ENCODE peak calls at places on chromosomes 16 and 17, in ten cellular contexts. V is lung microvascular endothelial cell; O is activated T-cell treated with anti-CD3 and anti-CD28 coated beads for 48 hours; G is dorsolateral prefrontal cortex; N is stimulated activated CD8-positive, alpha-beta memory T cell treated with anti-CD3 and anti-CD28 coated beads, Interleukin-2, amount 100 ng/mL, for 1 hour; L is effector memory CD8-positive, alpha-beta T cell; C is hepatic stellate cell; Z is AG04449; S is caudate nucleus; X is natural killer cell treated with Interleukin-12 subunit alpha and Interleukin-12 subunit beta and Interleukin-15 and Interleukin-18, amount 100 ng/mL, for 72 hours. Y is an unnamed sample.

GRCh38 chr17:16437083-16437482 is 21.7 kb downstream of the TRPV2 start:
- DNase-seq in V (no peak), O (no peak), G (no peak), N (no peak), L (no peak), C (no peak), Z (no peak), S (no peak), X (no peak), Y (no peak)

GRCh38 chr16:53281280-53281679 is 153.0 kb upstream of the RBL2 start:
- DNase-seq in V (no peak), O (no peak), G (no peak), N (no peak), L (no peak), C (no peak), Z (no peak), S (no peak), X (no peak), Y (no peak)

GRCh38 chr17:74485012-74485743 is 18.7 kb downstream of the CD300A start:
- DNase-seq in V (no peak), O (no peak), G (no peak), N (no peak), L (no peak), C (no peak), Z (no peak), S (no peak), X (no peak), Y (no peak)

GRCh38 chr17:42016411-42016831 is 818 bp downstream of the DNAJC7 start:
- DNase-seq in V (peak; percentile 33), O (no peak), G (no peak), N (no peak), L (no peak), C (no peak), Z (no peak), S (no peak), X (no peak), Y (no peak)

GRCh38 chr16:68859827-68860226 is 16.5 kb downstream of the TANGO6 start:
- DNase-seq in V (no peak), O (no peak), G (no peak), N (no peak), L (no peak), C (no peak), Z (no peak), S (no peak), X (no peak), Y (no peak)

GRCh38 chr17:45784583-45785372 is 658 bp downstream of the CRHR1 start:
- DNase-seq in V (peak; percentile 3), O (peak; percentile 22), G (peak; percentile 53), N (no peak), L (peak; percentile 24), C (no peak), Z (no peak), S (no peak), X (no peak), Y (no peak)

GRCh38 chr17:42249681-42250446 is 26.3 kb downstream of the STAT5B start:
- DNase-seq in V (no peak), O (no peak), G (no peak), N (no peak), L (peak; percentile 56), C (no peak), Z (no peak), S (no peak), X (peak; percentile 66), Y (no peak)

GRCh38 chr16:87945351-87946042 is 5.7 kb upstream of the BANP start:
- DNase-seq in V (peak; percentile 66), O (no peak), G (peak; percentile 86), N (no peak), L (no peak), C (no peak), Z (no peak), S (peak; percentile 51), X (peak; percentile 45), Y (no peak)

GRCh38 chr16:86061771-86062170 is 162.8 kb downstream of the IRF8 start:
- DNase-seq in V (no peak), O (no peak), G (no peak), N (no peak), L (no peak), C (no peak), Z (no peak), S (no peak), X (peak; percentile 32), Y (no peak)

GRCh38 chr17:6555331-6556120 is 829 bp downstream of the PITPNM3 start:
- DNase-seq in V (peak; percentile 19), O (no peak), G (no peak), N (no peak), L (no peak), C (peak; percentile 42), Z (no peak), S (no peak), X (no peak), Y (no peak)

GRCh38 chr16:49652441-49653175 is 203.3 kb downstream of the ZNF423 start:
- DNase-seq in V (no peak), O (no peak), G (peak; percentile 24), N (no peak), L (no peak), C (no peak), Z (peak; percentile 44), S (no peak), X (no peak), Y (peak; percentile 54)

GRCh38 chr16:57884655-57885133 is 82.4 kb upstream of the KIFC3 start:
- DNase-seq in V (no peak), O (no peak), G (no peak), N (no peak), L (no peak), C (no peak), Z (no peak), S (no peak), X (no peak), Y (no peak)

GRCh38 chr17:41533613-41534012 is 5.5 kb upstream of the KRT19 start:
- DNase-seq in V (no peak), O (no peak), G (no peak), N (no peak), L (no peak), C (no peak), Z (no peak), S (no peak), X (no peak), Y (no peak)

GRCh38 chr16:77531741-77532140 is 96.9 kb upstream of the ADAMTS18 start:
- DNase-seq in V (peak; percentile 67), O (no peak), G (no peak), N (no peak), L (no peak), C (no peak), Z (peak; percentile 1), S (no peak), X (no peak), Y (peak; percentile 48)

GRCh38 chr17:56185905-56186783 is 32.9 kb downstream of the ANKFN1 start:
- DNase-seq in V (peak; percentile 90), O (no peak), G (no peak), N (no peak), L (no peak), C (peak; percentile 53), Z (no peak), S (no peak), X (no peak), Y (peak; percentile 55)

GRCh38 chr16:88654363-88655052 is 3.7 kb upstream of the CYBA start:
- DNase-seq in V (no peak), O (no peak), G (no peak), N (no peak), L (no peak), C (no peak), Z (no peak), S (no peak), X (no peak), Y (no peak)

GRCh38 chr17:32695864-32696263 is 181.1 kb downstream of the MYO1D start:
- DNase-seq in V (no peak), O (no peak), G (no peak), N (no peak), L (no peak), C (no peak), Z (no peak), S (no peak), X (no peak), Y (no peak)

GRCh38 chr17:41171881-41172280 is 3.9 kb upstream of the KRTAP4-3 start:
- DNase-seq in V (no peak), O (no peak), G (no peak), N (no peak), L (no peak), C (no peak), Z (no peak), S (no peak), X (no peak), Y (peak; percentile 67)

GRCh38 chr17:44970136-44970737 is 2.1 kb upstream of the C1QL1 start:
- DNase-seq in V (no peak), O (no peak), G (peak; percentile 49), N (no peak), L (no peak), C (no peak), Z (no peak), S (no peak), X (no peak), Y (no peak)

GRCh38 chr16:29862383-29862883 is 593 bp downstream of the CDIPT start:
- DNase-seq in V (peak; percentile 52), O (no peak), G (no peak), N (no peak), L (no peak), C (peak; percentile 34), Z (no peak), S (no peak), X (no peak), Y (no peak)

GRCh38 chr17:27569257-27569722 is 61.7 kb upstream of the LGALS9 start:
- DNase-seq in V (peak; percentile 28), O (peak; percentile 65), G (no peak), N (peak; percentile 15), L (peak; percentile 77), C (no peak), Z (no peak), S (no peak), X (peak; percentile 90), Y (no peak)

GRCh38 chr17:80795737-80796136 is 195.9 kb upstream of the CHMP6 start:
- DNase-seq in V (peak; percentile 24), O (no peak), G (peak; percentile 81), N (no peak), L (no peak), C (peak; percentile 59), Z (no peak), S (peak; percentile 56), X (no peak), Y (no peak)

GRCh38 chr17:7842950-7843535 is 9.0 kb downstream of the KDM6B start:
- DNase-seq in V (peak; percentile 98), O (peak; percentile 48), G (no peak), N (no peak), L (no peak), C (no peak), Z (no peak), S (no peak), X (peak; percentile 85), Y (no peak)

GRCh38 chr16:56866955-56867830 is 2.2 kb downstream of the SLC12A3 start:
- DNase-seq in V (peak; percentile 67), O (peak; percentile 12), G (no peak), N (no peak), L (peak; percentile 48), C (peak; percentile 80), Z (no peak), S (no peak), X (no peak), Y (peak; percentile 41)

GRCh38 chr16:13923703-13924298 is 3.8 kb downstream of the ERCC4 start:
- DNase-seq in V (peak; percentile 70), O (no peak), G (no peak), N (no peak), L (no peak), C (peak; percentile 27), Z (no peak), S (no peak), X (no peak), Y (no peak)

GRCh38 chr16:67249762-67250327 is 1.1 kb downstream of the SLC9A5 start:
- DNase-seq in V (no peak), O (no peak), G (no peak), N (no peak), L (no peak), C (no peak), Z (no peak), S (no peak), X (no peak), Y (no peak)

GRCh38 chr16:2033057-2033911 is 6.6 kb downstream of the NHERF2 start:
- DNase-seq in V (peak; percentile 75), O (no peak), G (peak; percentile 89), N (no peak), L (no peak), C (peak; percentile 72), Z (no peak), S (peak; percentile 89), X (no peak), Y (no peak)

Y was measured in AG09309.